ENCODE peak calls at places on chromosomes 16 and 17, in eight cellular contexts. One of them, this sample, is unnamed.

GRCh38 chr16:67719778-67720144 is 645 bp upstream of the GFOD2 start:
- DNase-seq in mammary epithelial cell: peak; percentile 20
- DNase-seq in tibial artery: no peak
- DNase-seq in OCI-LY7: peak; percentile 40
- DNase-seq in IMR-90: peak; percentile 63
- DNase-seq in lower lobe of right lung: no peak
- DNase-seq in esophagus squamous epithelium: no peak
- DNase-seq in colonic mucosa: peak; percentile 52
- DNase-seq in this sample: peak; percentile 47

GRCh38 chr16:89200124-89200849 is at the start of gene SLC22A31:
- DNase-seq in lower lobe of right lung: peak; percentile 82
- DNase-seq in OCI-LY7: no peak
- DNase-seq in mammary epithelial cell: no peak
- DNase-seq in colonic mucosa: no peak
- DNase-seq in esophagus squamous epithelium: no peak
- DNase-seq in IMR-90: no peak
- DNase-seq in tibial artery: no peak
- DNase-seq in this sample: no peak

GRCh38 chr17:60161598-60162330 is 12.0 kb downstream of the CA4 start:
- DNase-seq in esophagus squamous epithelium: no peak
- DNase-seq in OCI-LY7: no peak
- DNase-seq in mammary epithelial cell: no peak
- DNase-seq in lower lobe of right lung: peak; percentile 62
- DNase-seq in tibial artery: no peak
- DNase-seq in colonic mucosa: no peak
- DNase-seq in IMR-90: no peak
- DNase-seq in this sample: no peak

GRCh38 chr16:2194166-2194834 is 2.1 kb downstream of the CASKIN1 start:
- DNase-seq in mammary epithelial cell: peak; percentile 50
- DNase-seq in OCI-LY7: no peak
- DNase-seq in tibial artery: no peak
- DNase-seq in esophagus squamous epithelium: no peak
- DNase-seq in IMR-90: peak; percentile 27
- DNase-seq in lower lobe of right lung: no peak
- DNase-seq in colonic mucosa: no peak
- DNase-seq in this sample: no peak

GRCh38 chr16:3182608-3183444 is 5.2 kb upstream of the OR1F1 start:
- DNase-seq in OCI-LY7: no peak
- DNase-seq in IMR-90: peak; percentile 55
- DNase-seq in esophagus squamous epithelium: no peak
- DNase-seq in lower lobe of right lung: peak; percentile 68
- DNase-seq in mammary epithelial cell: peak; percentile 77
- DNase-seq in colonic mucosa: peak; percentile 59
- DNase-seq in tibial artery: no peak
- DNase-seq in this sample: no peak

GRCh38 chr16:54067317-54068065 is 219.1 kb downstream of the IRX3 start:
- DNase-seq in IMR-90: no peak
- DNase-seq in mammary epithelial cell: no peak
- DNase-seq in esophagus squamous epithelium: no peak
- DNase-seq in colonic mucosa: no peak
- DNase-seq in OCI-LY7: no peak
- DNase-seq in lower lobe of right lung: no peak
- DNase-seq in tibial artery: no peak
- DNase-seq in this sample: no peak

GRCh38 chr17:40018211-40019121 is 3.2 kb downstream of the CSF3 start:
- DNase-seq in colonic mucosa: no peak
- DNase-seq in mammary epithelial cell: no peak
- DNase-seq in OCI-LY7: no peak
- DNase-seq in esophagus squamous epithelium: no peak
- DNase-seq in IMR-90: no peak
- DNase-seq in tibial artery: no peak
- DNase-seq in lower lobe of right lung: no peak
- DNase-seq in this sample: no peak

GRCh38 chr16:57627184-57627871 is 1.1 kb upstream of the ADGRG1 start:
- DNase-seq in tibial artery: no peak
- DNase-seq in OCI-LY7: no peak
- DNase-seq in colonic mucosa: no peak
- DNase-seq in esophagus squamous epithelium: no peak
- DNase-seq in mammary epithelial cell: peak; percentile 88
- DNase-seq in lower lobe of right lung: no peak
- DNase-seq in IMR-90: peak; percentile 85
- DNase-seq in this sample: no peak

GRCh38 chr17:36148559-36149295 is 27.7 kb downstream of the TBC1D3B start:
- DNase-seq in tibial artery: peak; percentile 79
- DNase-seq in mammary epithelial cell: peak; percentile 24
- DNase-seq in esophagus squamous epithelium: no peak
- DNase-seq in colonic mucosa: peak; percentile 76
- DNase-seq in OCI-LY7: peak; percentile 75
- DNase-seq in IMR-90: peak; percentile 55
- DNase-seq in lower lobe of right lung: peak; percentile 73
- DNase-seq in this sample: peak; percentile 67

GRCh38 chr17:35723735-35724134 is 7.7 kb upstream of the RASL10B start:
- DNase-seq in lower lobe of right lung: no peak
- DNase-seq in mammary epithelial cell: no peak
- DNase-seq in OCI-LY7: no peak
- DNase-seq in tibial artery: no peak
- DNase-seq in esophagus squamous epithelium: no peak
- DNase-seq in IMR-90: no peak
- DNase-seq in colonic mucosa: no peak
- DNase-seq in this sample: no peak

GRCh38 chr17:69607162-69607834 is 192.8 kb downstream of the MAP2K6 start:
- DNase-seq in IMR-90: peak; percentile 85
- DNase-seq in OCI-LY7: peak; percentile 84
- DNase-seq in mammary epithelial cell: peak; percentile 75
- DNase-seq in colonic mucosa: peak; percentile 75
- DNase-seq in esophagus squamous epithelium: no peak
- DNase-seq in lower lobe of right lung: peak; percentile 73
- DNase-seq in tibial artery: peak; percentile 78
- DNase-seq in this sample: peak; percentile 62

GRCh38 chr16:11609474-11610120 is 22.9 kb upstream of the LITAF start:
- DNase-seq in tibial artery: no peak
- DNase-seq in mammary epithelial cell: no peak
- DNase-seq in colonic mucosa: no peak
- DNase-seq in lower lobe of right lung: peak; percentile 47
- DNase-seq in OCI-LY7: no peak
- DNase-seq in esophagus squamous epithelium: no peak
- DNase-seq in IMR-90: no peak
- DNase-seq in this sample: no peak

GRCh38 chr16:68378436-68379415 is 67.9 kb downstream of the PRMT7 start:
- DNase-seq in IMR-90: no peak
- DNase-seq in esophagus squamous epithelium: no peak
- DNase-seq in OCI-LY7: no peak
- DNase-seq in mammary epithelial cell: no peak
- DNase-seq in colonic mucosa: no peak
- DNase-seq in tibial artery: no peak
- DNase-seq in lower lobe of right lung: no peak
- DNase-seq in this sample: no peak

GRCh38 chr17:8412089-8412488 is 14.5 kb upstream of the RNF222 start:
- DNase-seq in OCI-LY7: no peak
- DNase-seq in IMR-90: no peak
- DNase-seq in tibial artery: no peak
- DNase-seq in mammary epithelial cell: no peak
- DNase-seq in esophagus squamous epithelium: no peak
- DNase-seq in colonic mucosa: no peak
- DNase-seq in lower lobe of right lung: no peak
- DNase-seq in this sample: peak; percentile 91

GRCh38 chr16:87457051-87457611 is 35.7 kb downstream of the ZCCHC14 start:
- DNase-seq in esophagus squamous epithelium: no peak
- DNase-seq in tibial artery: no peak
- DNase-seq in colonic mucosa: no peak
- DNase-seq in OCI-LY7: no peak
- DNase-seq in lower lobe of right lung: no peak
- DNase-seq in mammary epithelial cell: peak; percentile 66
- DNase-seq in IMR-90: peak; percentile 76
- DNase-seq in this sample: peak; percentile 20

GRCh38 chr16:19765860-19766553 is 47.9 kb downstream of the IQCK start:
- DNase-seq in tibial artery: peak; percentile 76
- DNase-seq in esophagus squamous epithelium: no peak
- DNase-seq in OCI-LY7: no peak
- DNase-seq in lower lobe of right lung: peak; percentile 72
- DNase-seq in colonic mucosa: peak; percentile 38
- DNase-seq in mammary epithelial cell: no peak
- DNase-seq in IMR-90: no peak
- DNase-seq in this sample: no peak

GRCh38 chr17:72602517-72603345 is 481.9 kb downstream of the SOX9 start:
- DNase-seq in tibial artery: no peak
- DNase-seq in mammary epithelial cell: peak; percentile 87
- DNase-seq in colonic mucosa: peak; percentile 75
- DNase-seq in IMR-90: peak; percentile 73
- DNase-seq in OCI-LY7: peak; percentile 19
- DNase-seq in esophagus squamous epithelium: no peak
- DNase-seq in lower lobe of right lung: peak; percentile 50
- DNase-seq in this sample: peak; percentile 62

GRCh38 chr17:62807812-62808575 is at the start of gene MARCHF10:
- DNase-seq in tibial artery: no peak
- DNase-seq in lower lobe of right lung: peak; percentile 60
- DNase-seq in OCI-LY7: peak; percentile 18
- DNase-seq in esophagus squamous epithelium: no peak
- DNase-seq in mammary epithelial cell: no peak
- DNase-seq in IMR-90: no peak
- DNase-seq in colonic mucosa: peak; percentile 40
- DNase-seq in this sample: no peak

GRCh38 chr16:84209989-84210388 is 19.0 kb downstream of the ADAD2 start:
- DNase-seq in lower lobe of right lung: no peak
- DNase-seq in tibial artery: no peak
- DNase-seq in colonic mucosa: no peak
- DNase-seq in mammary epithelial cell: no peak
- DNase-seq in IMR-90: peak; percentile 15
- DNase-seq in esophagus squamous epithelium: no peak
- DNase-seq in OCI-LY7: peak; percentile 10
- DNase-seq in this sample: no peak

GRCh38 chr16:84214451-84215066 is 23.6 kb downstream of the ADAD2 start:
- DNase-seq in esophagus squamous epithelium: no peak
- DNase-seq in colonic mucosa: no peak
- DNase-seq in tibial artery: no peak
- DNase-seq in lower lobe of right lung: no peak
- DNase-seq in mammary epithelial cell: no peak
- DNase-seq in OCI-LY7: no peak
- DNase-seq in IMR-90: no peak
- DNase-seq in this sample: no peak

GRCh38 chr16:84212631-84213030 is 21.7 kb downstream of the ADAD2 start:
- DNase-seq in esophagus squamous epithelium: no peak
- DNase-seq in IMR-90: no peak
- DNase-seq in tibial artery: no peak
- DNase-seq in colonic mucosa: no peak
- DNase-seq in lower lobe of right lung: no peak
- DNase-seq in mammary epithelial cell: no peak
- DNase-seq in OCI-LY7: no peak
- DNase-seq in this sample: no peak

GRCh38 chr16:84215531-84215930 is 24.3 kb downstream of the KCNG4 start:
- DNase-seq in esophagus squamous epithelium: no peak
- DNase-seq in colonic mucosa: no peak
- DNase-seq in mammary epithelial cell: no peak
- DNase-seq in IMR-90: no peak
- DNase-seq in lower lobe of right lung: no peak
- DNase-seq in OCI-LY7: no peak
- DNase-seq in tibial artery: no peak
- DNase-seq in this sample: no peak

DNA sequence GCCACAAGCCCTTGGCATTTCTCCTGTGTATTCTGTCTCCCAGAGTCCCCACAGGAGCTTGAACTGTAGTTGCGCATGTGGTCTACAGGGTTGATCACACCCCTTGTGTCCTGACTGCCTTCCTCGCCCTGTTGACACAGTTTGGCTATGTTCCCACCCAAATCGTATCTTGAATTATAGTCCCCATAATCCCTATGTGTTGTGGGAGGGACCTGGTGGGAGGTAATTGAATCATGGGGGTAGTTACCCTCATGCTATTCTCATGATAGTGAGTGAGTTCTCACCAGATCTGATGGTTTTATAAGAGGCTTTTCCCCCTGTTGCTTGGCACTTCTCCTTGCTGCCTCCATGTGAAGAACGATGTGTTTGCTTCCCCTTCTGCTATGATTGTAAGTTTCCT is 21.2 kb downstream of the ADAD2 start:
- DNase-seq in lower lobe of right lung: no peak
- DNase-seq in mammary epithelial cell: no peak
- DNase-seq in colonic mucosa: no peak
- DNase-seq in tibial artery: no peak
- DNase-seq in IMR-90: no peak
- DNase-seq in esophagus squamous epithelium: no peak
- DNase-seq in OCI-LY7: no peak
- DNase-seq in this sample: no peak
- H3K27ac ChIP-seq in lower lobe of right lung: no peak overlapping the region
- H3K27ac ChIP-seq in mammary epithelial cell: no peak overlapping the region
- H3K27ac ChIP-seq in colonic mucosa: no peak overlapping the region
- H3K27ac ChIP-seq in tibial artery: no peak overlapping the region
- H3K27ac ChIP-seq in IMR-90: no peak overlapping the region
- H3K27ac ChIP-seq in esophagus squamous epithelium: no peak overlapping the region
- H3K27ac ChIP-seq in OCI-LY7: no peak overlapping the region
- H3K27ac ChIP-seq in this sample: no peak overlapping the region

DNA sequence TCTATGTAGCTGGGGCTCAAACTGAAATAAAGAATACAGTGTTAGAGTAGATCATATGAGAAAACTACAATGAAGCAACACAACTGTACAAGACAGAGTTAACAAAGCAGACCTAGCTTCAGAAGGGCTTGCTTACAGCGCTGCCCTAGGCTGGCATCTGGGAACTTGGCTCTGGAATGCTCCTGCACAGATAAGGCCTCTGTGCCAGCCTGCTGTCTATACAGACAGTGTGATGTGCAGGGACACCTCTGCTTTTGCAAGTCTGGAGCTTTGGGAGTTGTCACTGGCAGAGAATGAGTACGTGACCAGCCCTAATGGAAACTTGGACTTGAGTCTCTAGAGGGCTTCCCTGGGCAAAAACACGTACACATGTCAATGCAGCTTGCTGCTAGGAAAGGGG is 32.1 kb upstream of the SLC38A8 start:
- DNase-seq in mammary epithelial cell: no peak
- DNase-seq in lower lobe of right lung: no peak
- DNase-seq in IMR-90: no peak
- DNase-seq in esophagus squamous epithelium: no peak
- DNase-seq in OCI-LY7: no peak
- DNase-seq in tibial artery: no peak
- DNase-seq in colonic mucosa: no peak
- DNase-seq in this sample: no peak
- H3K4me3 ChIP-seq in mammary epithelial cell: no peak overlapping the region
- H3K4me3 ChIP-seq in lower lobe of right lung: no peak overlapping the region
- H3K4me3 ChIP-seq in IMR-90: no peak overlapping the region
- H3K4me3 ChIP-seq in esophagus squamous epithelium: no peak overlapping the region
- H3K4me3 ChIP-seq in OCI-LY7: no peak overlapping the region
- H3K4me3 ChIP-seq in tibial artery: no peak overlapping the region
- H3K4me3 ChIP-seq in colonic mucosa: no peak overlapping the region
- H3K4me3 ChIP-seq in this sample: no peak overlapping the region

GRCh38 chr17:73956169-73956568 is 247.3 kb upstream of the RPL38 start:
- DNase-seq in OCI-LY7: no peak
- DNase-seq in mammary epithelial cell: no peak
- DNase-seq in esophagus squamous epithelium: no peak
- DNase-seq in tibial artery: no peak
- DNase-seq in IMR-90: no peak
- DNase-seq in colonic mucosa: peak; percentile 44
- DNase-seq in lower lobe of right lung: no peak
- DNase-seq in this sample: no peak
- H3K4me1 ChIP-seq in OCI-LY7: no peaks in the 10 kb centered on the region
- H3K4me1 ChIP-seq in mammary epithelial cell: peaks cover 4% of the 10 kb centered on the region
- H3K4me1 ChIP-seq in esophagus squamous epithelium: peaks cover 10% of the 10 kb centered on the region
- H3K4me1 ChIP-seq in tibial artery: peaks cover 12% of the 10 kb centered on the region
- H3K4me1 ChIP-seq in IMR-90: no peaks in the 10 kb centered on the region
- H3K4me1 ChIP-seq in colonic mucosa: peaks cover 4% of the 10 kb centered on the region
- H3K4me1 ChIP-seq in lower lobe of right lung: peaks cover 12% of the 10 kb centered on the region
- H3K4me1 ChIP-seq in this sample: peaks cover 3% of the 10 kb centered on the region

GRCh38 chr17:76868669-76869208 is 535 bp downstream of the MGAT5B start:
- DNase-seq in tibial artery: no peak
- DNase-seq in IMR-90: no peak
- DNase-seq in OCI-LY7: no peak
- DNase-seq in mammary epithelial cell: peak; percentile 9
- DNase-seq in lower lobe of right lung: no peak
- DNase-seq in esophagus squamous epithelium: no peak
- DNase-seq in colonic mucosa: no peak
- DNase-seq in this sample: no peak
- H3K27ac ChIP-seq in tibial artery: no peak overlapping the region
- H3K27ac ChIP-seq in IMR-90: no peak overlapping the region
- H3K27ac ChIP-seq in OCI-LY7: no peak overlapping the region
- H3K27ac ChIP-seq in mammary epithelial cell: no peak overlapping the region
- H3K27ac ChIP-seq in lower lobe of right lung: no peak overlapping the region
- H3K27ac ChIP-seq in esophagus squamous epithelium: no peak overlapping the region
- H3K27ac ChIP-seq in colonic mucosa: no peak overlapping the region
- H3K27ac ChIP-seq in this sample: no peak overlapping the region

This sample was measured in small intestine.